ENCODE peak calls at places on chromosome 18, in nine cellular contexts. D is IMR-90; P is AG09309; J is GM12864; Y is GM10248; O is CD8-positive, alpha-beta T cell; U is upper lobe of left lung; R is PC-3; F is tibial artery. E is an unnamed sample.

GRCh38 chr18:34913837-34914755 is 127.1 kb upstream of the MAPRE2 start:
- DNase-seq in J (no peak), F (no peak), Y (no peak), O (no peak), R (no peak), D (peak; percentile 72), U (no peak), P (no peak), E (no peak)

GRCh38 chr18:48345596-48345995 is 63.6 kb downstream of the ZBTB7C start:
- DNase-seq in F (no peak), J (no peak), R (peak; percentile 26), Y (no peak), U (peak; percentile 20), O (no peak), P (no peak), D (peak; percentile 4), E (no peak)

GRCh38 chr18:48817021-48817461 is 133.7 kb downstream of the SMAD7 start:
- DNase-seq in U (no peak), O (no peak), F (peak; percentile 11), P (no peak), R (no peak), J (no peak), Y (no peak), D (no peak), E (no peak)

GRCh38 chr18:44682181-44682870 is 1.6 kb downstream of the SETBP1 start:
- DNase-seq in J (no peak), Y (peak; percentile 41), O (no peak), F (peak; percentile 57), P (no peak), U (no peak), R (no peak), D (no peak), E (no peak)

GRCh38 chr18:49061906-49062831 is 111.4 kb upstream of the SMAD7 start:
- DNase-seq in U (no peak), J (no peak), D (no peak), F (no peak), O (no peak), P (no peak), R (no peak), Y (no peak), E (no peak)

GRCh38 chr18:25614168-25614567 is 262.2 kb upstream of the ZNF521 start:
- DNase-seq in U (no peak), J (no peak), D (no peak), O (no peak), Y (no peak), R (no peak), F (no peak), P (no peak), E (no peak)

GRCh38 chr18:46051731-46052461 is 20.2 kb downstream of the PSTPIP2 start:
- DNase-seq in J (no peak), D (peak; percentile 93), F (no peak), P (no peak), U (no peak), O (no peak), R (no peak), Y (no peak), E (no peak)

GRCh38 chr18:33711514-33711913 is 133.5 kb downstream of the ASXL3 start:
- DNase-seq in J (no peak), U (no peak), D (no peak), F (no peak), R (no peak), Y (no peak), P (no peak), O (no peak), E (no peak)

GRCh38 chr18:5294113-5294617 is 1.4 kb downstream of the ZBTB14 start:
- DNase-seq in O (no peak), P (no peak), D (peak; percentile 5), U (no peak), R (no peak), J (no peak), F (no peak), Y (peak; percentile 34), E (no peak)

GRCh38 chr18:13528739-13529392 is 197.5 kb downstream of the FAM210A start:
- DNase-seq in O (no peak), D (no peak), Y (no peak), R (no peak), F (no peak), J (no peak), P (no peak), U (no peak), E (no peak)
- TF ChIP-seq CTCF in O (no peak), D (no peak), Y (no peak), R (no peak), F (no peak), J (no peak), P (no peak), U (no peak), E (no peak)

GRCh38 chr18:68703326-68703725 is 11.6 kb downstream of the TMX3 start:
- DNase-seq in O (no peak), F (no peak), R (no peak), U (no peak), J (no peak), Y (no peak), P (no peak), D (no peak), E (no peak)

GRCh38 chr18:68699043-68699442 is 15.9 kb downstream of the TMX3 start:
- DNase-seq in U (no peak), O (no peak), D (peak; percentile 68), P (peak; percentile 76), Y (no peak), F (no peak), J (no peak), R (peak; percentile 42), E (no peak)

GRCh38 chr18:68696937-68697336 is 18.0 kb downstream of the TMX3 start:
- DNase-seq in R (no peak), F (no peak), P (no peak), D (no peak), J (no peak), O (no peak), Y (no peak), U (no peak), E (no peak)

GRCh38 chr18:68705119-68705518 is 9.8 kb downstream of the TMX3 start:
- DNase-seq in R (no peak), O (no peak), D (no peak), U (no peak), P (no peak), Y (no peak), J (no peak), F (no peak), E (no peak)

GRCh38 chr18:68701353-68701752 is 13.6 kb downstream of the TMX3 start:
- DNase-seq in R (no peak), U (no peak), P (no peak), J (no peak), F (no peak), D (no peak), Y (no peak), O (no peak), E (no peak)
- TF ChIP-seq CTCF in R (no peak), U (no peak), P (no peak), J (no peak), F (no peak), D (no peak), Y (no peak), O (no peak), E (no peak)

GRCh38 chr18:69469444-69469919 is 68.8 kb downstream of the DOK6 start:
- DNase-seq in D (no peak), P (no peak), Y (no peak), U (peak; percentile 61), R (peak; percentile 78), J (peak; percentile 16), O (no peak), F (no peak), E (no peak)
- TF ChIP-seq CTCF in D (peak; percentile 14), P (no peak), Y (peak; percentile 10), U (no peak), R (peak; percentile 79), J (peak; percentile 59), O (peak; percentile 23), F (no peak), E (peak; percentile 23)

DNA sequence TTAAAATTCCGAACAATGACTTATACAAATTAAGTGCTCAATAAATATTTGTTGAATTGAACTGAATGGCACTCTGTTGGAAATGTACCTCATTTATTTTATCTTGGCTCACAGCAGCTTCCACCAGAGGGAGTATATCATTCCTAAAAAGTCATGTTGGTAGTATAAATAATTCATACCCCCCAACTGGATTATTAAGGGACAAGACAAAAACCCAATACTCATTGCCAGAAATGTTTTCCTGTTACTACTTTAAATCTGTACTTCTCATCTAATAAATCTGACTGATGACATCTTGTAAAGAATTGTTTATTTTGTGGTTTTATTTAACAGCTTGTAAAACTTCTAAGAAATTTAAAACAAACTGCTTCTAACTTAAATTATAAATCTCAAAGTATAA is 163.9 kb downstream of the CDH2 start:
- DNase-seq in P (no peak), R (peak; percentile 52), F (no peak), Y (no peak), J (no peak), D (peak; percentile 23), U (no peak), O (no peak), E (no peak)
- TF ChIP-seq CTCF in P (peak; percentile 50), R (peak; percentile 64), F (no peak), Y (no peak), J (no peak), D (peak; percentile 57), U (no peak), O (no peak), E (peak; percentile 47)

DNA sequence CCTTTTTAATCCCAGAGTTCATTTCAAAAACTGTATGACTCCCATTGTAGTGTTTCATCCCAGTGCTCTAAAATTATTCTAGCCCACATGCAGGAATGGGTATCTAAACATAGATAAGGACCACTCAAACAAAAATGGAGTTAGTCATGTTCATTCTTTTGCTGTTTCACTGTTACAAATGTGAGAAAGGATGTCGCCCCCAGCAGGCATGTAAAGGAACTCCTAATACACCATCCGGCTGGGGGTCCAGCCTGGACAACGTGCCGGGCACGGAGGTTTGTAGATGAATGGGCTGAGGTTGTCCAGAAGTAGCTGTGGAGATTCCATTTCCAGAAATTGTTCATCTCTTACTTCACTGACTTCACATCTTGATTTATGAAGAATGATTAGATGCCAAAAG is 101.9 kb upstream of the RAB12 start:
- DNase-seq in R (no peak), J (no peak), Y (no peak), F (no peak), P (no peak), D (peak; percentile 4), U (no peak), O (no peak), E (no peak)
- TF ChIP-seq CTCF in R (peak; percentile 52), J (peak; percentile 48), Y (no peak), F (no peak), P (peak; percentile 38), D (peak; percentile 25), U (no peak), O (no peak), E (peak; percentile 50)

GRCh38 chr18:62659698-62660097 is 55.6 kb upstream of the PHLPP1 start:
- DNase-seq in P (no peak), U (no peak), D (no peak), R (no peak), F (no peak), O (no peak), Y (no peak), J (no peak), E (no peak)
- TF ChIP-seq CTCF in P (no peak), U (no peak), D (no peak), R (no peak), F (no peak), O (no peak), Y (no peak), J (no peak), E (no peak)

E was measured in progenitor cell of endocrine pancreas.